ENCODE peak calls at places on chromosomes 3 and 15, in seven cellular contexts. One of them, this sample, is unnamed.
A peak's percentile ranks its signal among the peaks of the same experiment; 100 is the strongest.

GRCh38 chr15:67433495-67434099 is 87.3 kb upstream of the C15orf61 start:
- DNase-seq in BJ: no peak
- DNase-seq in dorsolateral prefrontal cortex: no peak
- DNase-seq in retina: peak; percentile 44
- DNase-seq in tibial artery: peak; percentile 43
- DNase-seq in NCI-H1417: peak; percentile 11
- DNase-seq in NCI-H1092: no peak
- DNase-seq in this sample: peak; percentile 65

GRCh38 chr3:148697311-148698189 is at the start of gene AGTR1:
- DNase-seq in BJ: no peak
- DNase-seq in dorsolateral prefrontal cortex: no peak
- DNase-seq in retina: peak; percentile 76
- DNase-seq in tibial artery: peak; percentile 82
- DNase-seq in NCI-H1417: no peak
- DNase-seq in NCI-H1092: no peak
- DNase-seq in this sample: peak; percentile 87

GRCh38 chr15:81419304-81419943 is 45.4 kb upstream of the TMC3 start:
- DNase-seq in BJ: no peak
- DNase-seq in dorsolateral prefrontal cortex: no peak
- DNase-seq in retina: peak; percentile 57
- DNase-seq in tibial artery: no peak
- DNase-seq in NCI-H1417: peak; percentile 51
- DNase-seq in NCI-H1092: no peak
- DNase-seq in this sample: peak; percentile 63

GRCh38 chr3:172181936-172182708 is 142.7 kb downstream of the FNDC3B start:
- DNase-seq in BJ: no peak
- DNase-seq in dorsolateral prefrontal cortex: no peak
- DNase-seq in retina: peak; percentile 17
- DNase-seq in tibial artery: no peak
- DNase-seq in NCI-H1417: no peak
- DNase-seq in NCI-H1092: no peak
- DNase-seq in this sample: no peak

GRCh38 chr15:86255247-86255646 is 175.6 kb downstream of the AGBL1 start:
- DNase-seq in BJ: no peak
- DNase-seq in dorsolateral prefrontal cortex: no peak
- DNase-seq in retina: no peak
- DNase-seq in tibial artery: no peak
- DNase-seq in NCI-H1417: no peak
- DNase-seq in NCI-H1092: no peak
- DNase-seq in this sample: no peak

GRCh38 chr3:65584913-65585312 is 453.8 kb downstream of the MAGI1 start:
- DNase-seq in BJ: no peak
- DNase-seq in dorsolateral prefrontal cortex: no peak
- DNase-seq in retina: no peak
- DNase-seq in tibial artery: no peak
- DNase-seq in NCI-H1417: no peak
- DNase-seq in NCI-H1092: no peak
- DNase-seq in this sample: no peak

GRCh38 chr3:196712514-196713413 is 587 bp downstream of the PIGX start:
- DNase-seq in BJ: no peak
- DNase-seq in dorsolateral prefrontal cortex: peak; percentile 72
- DNase-seq in retina: peak; percentile 84
- DNase-seq in tibial artery: peak; percentile 43
- DNase-seq in NCI-H1417: peak; percentile 78
- DNase-seq in NCI-H1092: peak; percentile 41
- DNase-seq in this sample: peak; percentile 84

GRCh38 chr15:52551762-52552161 is 17.1 kb downstream of the ARPP19 start:
- DNase-seq in BJ: no peak
- DNase-seq in dorsolateral prefrontal cortex: no peak
- DNase-seq in retina: no peak
- DNase-seq in tibial artery: no peak
- DNase-seq in NCI-H1417: no peak
- DNase-seq in NCI-H1092: no peak
- DNase-seq in this sample: no peak

GRCh38 chr3:15367059-15367458 is 34.7 kb upstream of the SH3BP5 start:
- DNase-seq in BJ: no peak
- DNase-seq in dorsolateral prefrontal cortex: no peak
- DNase-seq in retina: no peak
- DNase-seq in tibial artery: no peak
- DNase-seq in NCI-H1417: no peak
- DNase-seq in NCI-H1092: no peak
- DNase-seq in this sample: no peak

GRCh38 chr3:41158947-41159346 is 40.4 kb upstream of the CTNNB1 start:
- DNase-seq in BJ: no peak
- DNase-seq in dorsolateral prefrontal cortex: no peak
- DNase-seq in retina: no peak
- DNase-seq in tibial artery: no peak
- DNase-seq in NCI-H1417: no peak
- DNase-seq in NCI-H1092: no peak
- DNase-seq in this sample: no peak

GRCh38 chr3:36244728-36245127 is 135.6 kb upstream of the STAC start:
- DNase-seq in BJ: peak; percentile 16
- DNase-seq in dorsolateral prefrontal cortex: no peak
- DNase-seq in retina: no peak
- DNase-seq in tibial artery: no peak
- DNase-seq in NCI-H1417: no peak
- DNase-seq in NCI-H1092: no peak
- DNase-seq in this sample: no peak